ENCODE peak calls at places on chromosome 13, in nine cellular contexts. O is pancreas, M is hypothalamus, U is NCI-H2107, S is foreskin fibroblast, G is left ventricle myocardium superior, N is dorsolateral prefrontal cortex, I is cardiac muscle cell, H is hippocampal formation. J is an unnamed sample.
A peak's percentile ranks its signal among the peaks of the same experiment; 100 is the strongest.

GRCh38 chr13:40476175-40476958 is 190.1 kb downstream of the FOXO1 start:
- DNase-seq in M (no peak), G (no peak), I (peak; percentile 15), S (peak; percentile 18), O (no peak), H (no peak), U (no peak), N (no peak), J (no peak)

GRCh38 chr13:28099396-28100148 is 804 bp downstream of the FLT3 start:
- DNase-seq in H (no peak), O (no peak), U (no peak), N (no peak), S (no peak), I (no peak), G (no peak), M (no peak), J (no peak)

GRCh38 chr13:28579334-28579733 is 79.6 kb upstream of the POMP start:
- DNase-seq in U (no peak), H (no peak), N (no peak), S (no peak), G (no peak), M (no peak), I (no peak), O (no peak), J (no peak)

GRCh38 chr13:83216521-83217245 is 665.6 kb downstream of the SLITRK1 start:
- DNase-seq in S (peak; percentile 17), O (no peak), I (no peak), M (no peak), G (no peak), U (no peak), H (no peak), N (no peak), J (no peak)

GRCh38 chr13:77930430-77930829 is 11.8 kb upstream of the EDNRB start:
- DNase-seq in H (no peak), U (no peak), M (no peak), I (no peak), S (no peak), O (no peak), N (no peak), G (no peak), J (no peak)

GRCh38 chr13:48741377-48741776 is 87.6 kb downstream of the CYSLTR2 start:
- DNase-seq in S (peak; percentile 22), H (no peak), O (peak; percentile 41), I (no peak), G (no peak), N (no peak), M (no peak), U (no peak), J (no peak)

GRCh38 chr13:50518791-50519201 is 324.7 kb downstream of the DLEU7 start:
- DNase-seq in I (no peak), O (no peak), N (peak; percentile 49), M (peak; percentile 56), H (peak; percentile 58), G (no peak), S (no peak), U (no peak), J (no peak)

GRCh38 chr13:20815469-20815868 is 41.7 kb upstream of the EEF1AKMT1 start:
- DNase-seq in O (no peak), H (no peak), S (no peak), U (no peak), N (no peak), M (no peak), I (no peak), G (no peak), J (no peak)

GRCh38 chr13:24636776-24637175 is 43.4 kb upstream of the ATP12A start:
- DNase-seq in U (no peak), S (no peak), N (no peak), M (no peak), H (no peak), I (no peak), O (no peak), G (no peak), J (no peak)

GRCh38 chr13:30464496-30465351 is 1.0 kb downstream of the HMGB1 start:
- DNase-seq in G (peak; percentile 88), I (peak; percentile 87), H (peak; percentile 76), S (peak; percentile 74), O (peak; percentile 69), M (peak; percentile 85), U (peak; percentile 10), N (peak; percentile 82), J (peak; percentile 90)

GRCh38 chr13:40069173-40070044 is 413.9 kb downstream of the COG6 start:
- DNase-seq in H (peak; percentile 79), I (peak; percentile 76), M (peak; percentile 78), G (peak; percentile 79), U (no peak), N (peak; percentile 79), S (peak; percentile 50), O (peak; percentile 66), J (peak; percentile 80)

GRCh38 chr13:26719356-26719945 is 41.1 kb downstream of the GPR12 start:
- DNase-seq in O (no peak), S (peak; percentile 6), H (no peak), N (no peak), I (no peak), G (no peak), U (no peak), M (no peak), J (no peak)

GRCh38 chr13:98972627-98973026 is 5.2 kb downstream of the DOCK9 start:
- DNase-seq in H (no peak), O (no peak), G (no peak), N (no peak), U (no peak), I (peak; percentile 66), S (peak; percentile 70), M (no peak), J (no peak)

GRCh38 chr13:75704194-75704941 is 68.2 kb downstream of the LMO7 start:
- DNase-seq in S (peak; percentile 32), M (no peak), G (no peak), H (no peak), N (no peak), O (no peak), I (peak; percentile 11), U (no peak), J (no peak)

GRCh38 chr13:54563286-54563685 is 1534.7 kb downstream of the OLFM4 start:
- DNase-seq in G (no peak), I (no peak), O (no peak), S (no peak), U (no peak), H (no peak), M (no peak), N (no peak), J (no peak)

GRCh38 chr13:42078113-42078769 is 29.8 kb downstream of the DGKH start:
- DNase-seq in O (no peak), S (no peak), U (no peak), N (no peak), H (no peak), G (no peak), M (peak; percentile 18), I (peak; percentile 59), J (no peak)

GRCh38 chr13:48253849-48254248 is 20.8 kb downstream of the ITM2B start:
- DNase-seq in M (no peak), I (no peak), H (no peak), G (no peak), U (no peak), N (no peak), O (no peak), S (no peak), J (no peak)

GRCh38 chr13:60572003-60572792 is 175.2 kb downstream of the TDRD3 start:
- DNase-seq in S (peak; percentile 47), G (no peak), M (no peak), O (no peak), H (no peak), I (no peak), N (no peak), U (no peak), J (peak; percentile 18)

GRCh38 chr13:23741879-23742510 is 147.2 kb downstream of the MIPEP start:
- DNase-seq in O (no peak), H (no peak), U (no peak), I (no peak), N (no peak), M (no peak), S (no peak), G (no peak), J (no peak)

GRCh38 chr13:77022341-77022740 is 4.6 kb downstream of the FBXL3 start:
- DNase-seq in H (no peak), O (no peak), N (no peak), S (no peak), G (no peak), U (no peak), M (no peak), I (no peak), J (peak; percentile 19)

GRCh38 chr13:102928971-102929370 is 83.1 kb downstream of the ERCC5 start:
- DNase-seq in N (no peak), M (no peak), G (no peak), I (no peak), U (no peak), O (no peak), S (no peak), H (no peak), J (peak; percentile 28)

GRCh38 chr13:114099191-114099590 is 33.2 kb downstream of the RASA3 start:
- DNase-seq in M (peak; percentile 62), N (peak; percentile 73), I (peak; percentile 82), U (no peak), H (no peak), O (peak; percentile 38), S (peak; percentile 95), G (peak; percentile 84), J (peak; percentile 73)

J was measured in hepatocyte.